ENCODE peak calls at places on chromosomes 16 and 17, in five cellular contexts. G, A, M, E and W are unnamed samples.
A peak's percentile ranks its signal among the peaks of the same experiment; 100 is the strongest.

GRCh38 chr17:17681744-17682292 is 560 bp downstream of the RAI1 start:
- DNase-seq in G (no peak), M (no peak), E (no peak), A (no peak), W (no peak)

GRCh38 chr16:49698416-49698815 is 157.5 kb downstream of the ZNF423 start:
- DNase-seq in G (no peak), A (no peak), E (no peak), M (no peak), W (peak; percentile 20)

GRCh38 chr17:40436631-40437030 is 6.6 kb upstream of the IGFBP4 start:
- DNase-seq in G (no peak), A (no peak), M (no peak), E (no peak), W (no peak)

GRCh38 chr16:26911436-26911835 is 155.3 kb upstream of the C16orf82 start:
- DNase-seq in E (no peak), M (no peak), G (no peak), A (no peak), W (no peak)

GRCh38 chr16:2701713-2702437 is 18.1 kb downstream of the PRSS27 start:
- DNase-seq in E (no peak), G (no peak), A (no peak), M (no peak), W (no peak)

GRCh38 chr17:77356690-77357201 is 216.0 kb downstream of the SEC14L1 start:
- DNase-seq in E (no peak), A (no peak), G (no peak), M (no peak), W (no peak)

GRCh38 chr16:80583466-80583865 is 42.7 kb downstream of the DYNLRB2 start:
- DNase-seq in A (no peak), M (no peak), E (no peak), G (no peak), W (no peak)

GRCh38 chr17:32111141-32111771 is 31.0 kb upstream of the RHOT1 start:
- DNase-seq in G (no peak), E (peak; percentile 76), M (no peak), A (peak; percentile 52), W (peak; percentile 21)

GRCh38 chr16:88754912-88755744 is 29.9 kb downstream of the PIEZO1 start:
- DNase-seq in E (no peak), M (peak; percentile 50), G (no peak), A (no peak), W (peak; percentile 42)

GRCh38 chr17:76384222-76384986 is at the start of gene SPHK1:
- DNase-seq in E (peak; percentile 83), G (no peak), A (peak; percentile 74), M (no peak), W (peak; percentile 86)

GRCh38 chr17:27200476-27200875 is 93.4 kb upstream of the WSB1 start:
- DNase-seq in M (no peak), G (no peak), E (no peak), A (no peak), W (no peak)

GRCh38 chr16:82954224-82954929 is 327.6 kb downstream of the CDH13 start:
- DNase-seq in G (no peak), M (no peak), E (no peak), A (no peak), W (no peak)

GRCh38 chr16:67672739-67673662 is 6.4 kb downstream of the C16orf86 start:
- DNase-seq in E (peak; percentile 87), G (no peak), A (peak; percentile 72), M (no peak), W (peak; percentile 74)

GRCh38 chr17:752002-752619 is at the start of gene GEMIN4:
- DNase-seq in M (peak; percentile 82), E (peak; percentile 100), G (peak; percentile 82), A (peak; percentile 79), W (peak; percentile 98)

GRCh38 chr17:46870116-46870803 is 18.9 kb downstream of the WNT9B start:
- DNase-seq in E (no peak), A (peak; percentile 91), G (no peak), M (no peak), W (no peak)

GRCh38 chr17:81684442-81684911 is 666 bp downstream of the HGS start:
- DNase-seq in E (no peak), A (peak; percentile 44), M (no peak), G (no peak), W (no peak)

GRCh38 chr16:19718624-19718965 is 524 bp downstream of the IQCK start:
- DNase-seq in E (no peak), M (no peak), A (no peak), G (no peak), W (no peak)

GRCh38 chr16:85908444-85908843 is 9.5 kb downstream of the IRF8 start:
- DNase-seq in G (peak; percentile 59), E (no peak), M (no peak), A (no peak), W (no peak)

GRCh38 chr17:7017827-7018200 is 5.0 kb upstream of the BCL6B start:
- DNase-seq in G (no peak), E (no peak), A (no peak), M (no peak), W (no peak)

GRCh38 chr17:82780195-82780594 is 28.3 kb downstream of the TBCD start:
- DNase-seq in M (no peak), E (no peak), A (no peak), G (no peak), W (no peak)

GRCh38 chr17:1577186-1577585 is 14.6 kb upstream of the PITPNA start:
- DNase-seq in A (peak; percentile 57), E (no peak), M (no peak), G (no peak), W (no peak)

DNA sequence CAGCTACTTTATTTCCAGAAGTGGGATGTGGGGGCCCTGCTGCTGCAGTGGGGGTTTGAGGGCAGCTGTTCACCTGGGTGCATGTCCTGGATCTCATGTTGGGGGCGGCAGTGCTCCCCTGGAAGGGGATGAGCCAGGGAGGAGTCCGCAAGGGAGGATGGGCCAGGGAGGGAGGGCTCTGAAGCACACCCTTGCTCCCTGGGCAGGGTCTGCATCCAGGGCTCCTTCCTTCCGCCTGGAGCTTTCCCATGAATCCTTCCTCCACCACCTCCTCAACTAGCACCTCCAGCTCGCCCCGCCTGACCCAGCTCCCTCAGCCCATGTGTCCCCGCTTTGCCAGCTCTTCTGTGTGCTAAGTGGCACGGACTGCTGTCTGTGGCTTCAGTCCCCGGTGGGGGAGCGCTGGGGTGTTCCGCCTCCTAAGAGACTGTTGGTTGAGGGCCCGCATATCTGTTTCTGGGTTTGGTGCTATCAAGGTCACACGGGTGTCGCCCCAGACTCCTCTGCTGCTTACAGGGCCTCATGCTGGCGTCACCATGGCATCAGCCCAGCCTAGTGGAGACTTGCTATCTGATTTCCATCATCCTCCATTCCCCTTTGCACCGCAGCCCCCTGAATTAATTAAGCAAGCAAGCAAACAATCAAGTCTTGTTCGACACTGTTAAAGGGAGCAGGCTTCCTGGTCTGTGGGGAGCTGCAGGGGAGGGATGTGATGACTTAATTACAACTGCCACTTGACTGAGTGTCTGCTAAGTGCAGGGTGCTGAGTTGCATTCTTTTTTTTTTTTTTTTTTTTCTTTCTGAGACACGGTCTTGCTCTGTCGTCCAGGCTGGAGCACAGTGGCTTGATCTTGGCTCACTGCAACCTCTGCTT is 71.8 kb downstream of the PRKCA start:
- DNase-seq in A (no peak), M (no peak), G (no peak), E (no peak), W (peak; percentile 30)
- TF ChIP-seq SUZ12 in A (no peak), M (no peak), G (no peak), E (no peak), W (no peak)

GRCh38 chr17:43832168-43832975 is 574 bp downstream of the MPP3 start:
- DNase-seq in M (no peak), G (no peak), A (peak; percentile 21), E (peak; percentile 65), W (peak; percentile 65)
- TF ChIP-seq SUZ12 in M (no peak), G (no peak), A (no peak), E (no peak), W (no peak)

GRCh38 chr17:49495842-49496182 is 719 bp downstream of the NGFR start:
- DNase-seq in E (no peak), G (no peak), M (no peak), A (no peak), W (no peak)

GRCh38 chr17:49496183-49496865 is 1.2 kb downstream of the NGFR start:
- DNase-seq in M (no peak), G (no peak), A (no peak), E (peak; percentile 98), W (peak; percentile 87)

GRCh38 chr17:49496866-49497146 is 1.7 kb downstream of the NGFR start:
- DNase-seq in E (no peak), M (no peak), A (no peak), G (no peak), W (no peak)

GRCh38 chr17:49498037-49498615 is 3.0 kb downstream of the NGFR start:
- DNase-seq in E (peak; percentile 72), M (no peak), G (no peak), A (no peak), W (no peak)

GRCh38 chr17:49497147-49498036 is 2.3 kb downstream of the NGFR start:
- DNase-seq in A (no peak), E (peak; percentile 81), M (no peak), G (no peak), W (peak; percentile 61)
- TF ChIP-seq SUZ12 in A (no peak), E (peak; percentile 54), M (peak; percentile 48), G (peak; percentile 83), W (no peak)

DNA sequence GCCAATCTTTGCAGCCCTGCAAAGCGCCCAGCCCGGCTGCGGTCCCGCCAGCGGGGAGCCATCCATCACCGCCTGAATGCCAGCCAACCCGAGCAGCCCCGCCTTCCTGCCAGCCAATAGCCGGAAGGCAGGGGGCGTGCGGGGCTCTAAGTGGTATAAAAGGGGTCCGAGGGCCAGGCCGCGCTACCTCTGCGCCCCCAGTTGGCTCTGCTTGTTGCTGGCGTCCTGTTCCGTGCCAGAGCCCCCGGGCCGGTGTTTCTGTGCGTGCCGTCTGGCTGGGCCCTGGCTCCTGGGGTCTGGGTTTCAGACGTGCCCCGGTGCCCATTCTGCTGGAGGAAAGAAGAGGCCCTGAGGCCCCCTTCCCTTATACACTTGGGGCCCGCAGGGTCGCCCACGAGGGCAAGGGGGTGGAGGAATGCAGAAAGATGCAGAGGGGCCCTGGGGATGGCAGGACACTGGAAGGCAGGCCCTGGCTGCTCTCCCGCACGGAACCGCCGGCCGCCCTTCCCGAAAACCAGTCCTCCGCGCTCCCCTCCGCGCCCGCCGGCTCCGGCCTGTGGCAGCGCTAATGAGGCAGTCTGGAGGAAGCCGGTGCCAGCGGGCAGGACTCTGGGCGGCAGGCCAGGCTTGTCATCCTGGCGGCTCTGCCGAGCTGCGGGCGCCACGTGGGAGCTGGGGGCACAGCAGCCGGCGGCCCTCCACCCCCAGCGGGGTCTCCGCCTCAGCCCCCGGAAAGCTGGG is 14.0 kb downstream of the COPZ2 start:
- DNase-seq in G (no peak), E (peak; percentile 93), M (peak; percentile 69), A (peak; percentile 50), W (no peak)
- TF ChIP-seq SUZ12 in G (no peak), E (no peak), M (no peak), A (no peak), W (no peak)

GRCh38 chr17:51739245-51739886 is 419.1 kb downstream of the CA10 start:
- DNase-seq in A (no peak), E (no peak), M (no peak), G (no peak), W (peak; percentile 12)
- TF ChIP-seq SUZ12 in A (no peak), E (no peak), M (no peak), G (no peak), W (no peak)